ENCODE peak calls at places on chromosome 9, in nine cellular contexts. E is CD4-positive, alpha-beta memory T cell; F is left lung; T is lower lobe of right lung; U is mammary epithelial cell; V is adrenal gland; D is right cardiac atrium; G is Peyer's patch; P is psoas muscle. J is an unnamed sample.
A peak's percentile ranks its signal among the peaks of the same experiment; 100 is the strongest.

GRCh38 chr9:99948896-99949295 is 42.4 kb downstream of the STX17 start:
- DNase-seq in E (no peak), F (no peak), T (no peak), U (no peak), V (peak; percentile 8), D (peak; percentile 46), G (no peak), P (no peak), J (no peak)

GRCh38 chr9:83431470-83432060 is 106.6 kb downstream of the FRMD3 start:
- DNase-seq in E (no peak), F (no peak), T (peak; percentile 59), U (no peak), V (peak; percentile 87), D (peak; percentile 79), G (peak; percentile 77), P (peak; percentile 55), J (no peak)

GRCh38 chr9:75064307-75065025 is 23.5 kb downstream of the NMRK1 start:
- DNase-seq in E (no peak), F (no peak), T (no peak), U (peak; percentile 32), V (no peak), D (no peak), G (no peak), P (no peak), J (no peak)

GRCh38 chr9:121267689-121268597 is at the start of gene GSN:
- DNase-seq in E (peak; percentile 22), F (peak; percentile 97), T (peak; percentile 87), U (peak; percentile 60), V (peak; percentile 88), D (peak; percentile 94), G (peak; percentile 89), P (peak; percentile 89), J (peak; percentile 94)

GRCh38 chr9:27572566-27572917 is 739 bp downstream of the C9orf72 start:
- DNase-seq in E (peak; percentile 68), F (no peak), T (no peak), U (peak; percentile 67), V (peak; percentile 72), D (no peak), G (peak; percentile 86), P (no peak), J (peak; percentile 81)

GRCh38 chr9:86434039-86434726 is 80.0 kb upstream of the TUT7 start:
- DNase-seq in E (peak; percentile 27), F (no peak), T (no peak), U (peak; percentile 35), V (no peak), D (peak; percentile 46), G (no peak), P (peak; percentile 60), J (peak; percentile 86)

GRCh38 chr9:97386265-97386633 is 25.6 kb upstream of the TDRD7 start:
- DNase-seq in E (no peak), F (no peak), T (no peak), U (no peak), V (no peak), D (no peak), G (peak; percentile 80), P (no peak), J (no peak)

GRCh38 chr9:14294659-14295058 is 19.3 kb downstream of the NFIB start:
- DNase-seq in E (no peak), F (no peak), T (no peak), U (no peak), V (no peak), D (no peak), G (no peak), P (no peak), J (no peak)

GRCh38 chr9:74100042-74100441 is 397.1 kb upstream of the RORB start:
- DNase-seq in E (no peak), F (no peak), T (no peak), U (no peak), V (no peak), D (no peak), G (no peak), P (no peak), J (no peak)

GRCh38 chr9:114250235-114250568 is 72.7 kb upstream of the ORM1 start:
- DNase-seq in E (no peak), F (peak; percentile 88), T (peak; percentile 85), U (no peak), V (no peak), D (peak; percentile 93), G (peak; percentile 49), P (peak; percentile 92), J (peak; percentile 93)

GRCh38 chr9:103734471-103734870 is 359.6 kb upstream of the SMC2 start:
- DNase-seq in E (no peak), F (no peak), T (no peak), U (no peak), V (no peak), D (no peak), G (no peak), P (no peak), J (no peak)

GRCh38 chr9:75184471-75184870 is 96.2 kb downstream of the OSTF1 start:
- DNase-seq in E (no peak), F (no peak), T (no peak), U (no peak), V (no peak), D (no peak), G (no peak), P (no peak), J (no peak)

GRCh38 chr9:131762356-131762932 is 22.6 kb upstream of the RAPGEF1 start:
- DNase-seq in E (peak; percentile 66), F (peak; percentile 96), T (peak; percentile 85), U (no peak), V (peak; percentile 70), D (peak; percentile 91), G (peak; percentile 88), P (peak; percentile 87), J (peak; percentile 82)

GRCh38 chr9:114029311-114030170 is 48.6 kb downstream of the AMBP start:
- DNase-seq in E (no peak), F (no peak), T (no peak), U (no peak), V (no peak), D (no peak), G (no peak), P (no peak), J (peak; percentile 59)

GRCh38 chr9:95901506-95901905 is 26.0 kb downstream of the ERCC6L2 start:
- DNase-seq in E (no peak), F (no peak), T (no peak), U (peak; percentile 28), V (peak; percentile 18), D (no peak), G (no peak), P (no peak), J (no peak)

GRCh38 chr9:89483592-89484474 is 14.1 kb downstream of the SEMA4D start:
- DNase-seq in E (peak; percentile 75), F (peak; percentile 83), T (peak; percentile 60), U (no peak), V (no peak), D (peak; percentile 78), G (peak; percentile 94), P (no peak), J (no peak)
- H3K4me1 ChIP-seq in E (peaks cover 89% of the 10 kb centered on the region), F (peaks cover 21% of the 10 kb centered on the region), T (no peaks in the 10 kb centered on the region), U (no peaks in the 10 kb centered on the region), V (peaks cover 11% of the 10 kb centered on the region), D (peaks cover 3% of the 10 kb centered on the region), G (peaks cover 28% of the 10 kb centered on the region), P (peaks cover 63% of the 10 kb centered on the region), J (no peaks in the 10 kb centered on the region)

DNA sequence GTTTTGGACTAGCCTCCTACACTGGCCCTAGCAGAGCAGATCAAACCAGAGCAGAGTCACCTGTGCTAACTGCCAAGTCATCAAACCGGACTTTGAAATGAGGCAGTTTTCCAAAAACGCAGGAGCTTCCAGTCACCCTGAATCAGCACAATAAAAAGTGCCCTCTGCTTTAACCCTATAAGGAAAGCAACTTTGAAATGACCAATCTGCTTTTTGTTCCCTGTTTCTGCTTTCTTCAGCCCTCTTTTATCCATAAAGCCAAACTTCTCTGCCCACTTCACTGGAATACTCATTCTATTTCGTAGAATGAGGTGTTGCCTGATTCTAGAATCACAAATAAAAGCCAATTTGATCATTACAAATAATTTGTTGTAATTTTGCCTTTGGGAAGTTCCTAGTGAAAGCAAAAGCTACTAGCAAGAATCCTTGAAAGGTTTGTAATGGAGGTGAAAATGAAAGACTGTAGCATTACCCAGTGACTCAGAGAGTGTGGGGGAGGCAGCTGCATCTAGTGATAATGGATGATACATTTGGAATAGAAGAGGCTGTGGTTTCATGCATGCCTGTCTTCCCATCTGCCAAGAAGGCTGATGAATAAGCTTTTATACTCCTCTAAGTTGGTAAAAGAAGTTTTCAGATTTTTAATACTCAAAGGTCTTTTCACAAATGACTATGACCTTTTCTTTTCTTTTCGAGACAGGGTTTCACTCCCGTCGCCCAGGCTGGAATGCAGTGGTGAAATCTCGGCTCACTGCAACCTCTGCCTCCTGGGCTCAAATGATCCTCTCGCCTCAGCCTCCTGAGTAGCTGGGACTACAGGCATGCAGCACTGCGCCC is 14.9 kb downstream of the SPAAR start:
- DNase-seq in E (no peak), F (no peak), T (no peak), U (peak; percentile 91), V (peak; percentile 73), D (no peak), G (no peak), P (no peak), J (no peak)
- H3K27ac ChIP-seq in E (no peak overlapping the region), F (no peak overlapping the region), T (no peak overlapping the region), U (peak overlapping the region; percentile 90), V (peak overlapping the region; percentile 87), D (peak overlapping the region; percentile 34), G (peak overlapping the region; percentile 23), P (peak overlapping the region; percentile 51), J (peak overlapping the region; percentile 71)

GRCh38 chr9:134272302-134273023 is 53.8 kb upstream of the RXRA start:
- DNase-seq in E (no peak), F (no peak), T (no peak), U (no peak), V (no peak), D (no peak), G (no peak), P (no peak), J (no peak)
- H3K4me3 ChIP-seq in E (no peak overlapping the region), F (no peak overlapping the region), T (no peak overlapping the region), U (no peak overlapping the region), V (no peak overlapping the region), D (no peak overlapping the region), G (no peak overlapping the region), P (no peak overlapping the region), J (no peak overlapping the region)

DNA sequence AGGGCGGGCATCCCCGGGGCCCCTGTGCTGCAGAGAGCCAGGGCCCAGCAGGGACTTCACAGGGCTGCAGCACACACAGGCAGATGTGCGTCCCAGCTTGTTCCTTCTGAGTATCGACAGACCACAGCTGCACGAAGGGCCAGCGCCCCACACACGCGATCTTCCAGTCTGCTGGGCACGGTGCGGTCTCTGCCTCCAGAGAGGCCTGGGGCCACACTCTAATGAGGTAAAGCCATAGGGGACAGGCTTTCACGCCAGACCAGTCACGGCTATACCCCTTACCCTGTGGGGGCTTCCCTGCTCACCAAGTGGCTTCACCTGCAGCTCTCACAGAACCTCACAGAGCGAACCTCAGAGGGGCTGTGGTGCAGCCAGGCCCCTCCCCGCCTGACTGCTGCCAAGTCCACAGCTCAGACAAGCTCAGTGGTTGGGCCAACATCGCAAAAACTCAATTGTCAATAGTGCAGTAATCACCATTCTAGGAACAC is 82.2 kb downstream of the SHB start:
- DNase-seq in E (no peak), F (no peak), T (no peak), U (no peak), V (no peak), D (no peak), G (no peak), P (no peak), J (no peak)
- H3K4me1 ChIP-seq in E (no peaks in the 10 kb centered on the region), F (peaks cover 34% of the 10 kb centered on the region), T (peaks cover 23% of the 10 kb centered on the region), U (no peaks in the 10 kb centered on the region), V (peaks cover 27% of the 10 kb centered on the region), D (peaks cover 27% of the 10 kb centered on the region), G (no peaks in the 10 kb centered on the region), P (peaks cover 7% of the 10 kb centered on the region), J (no peaks in the 10 kb centered on the region)